ENCODE peak calls at places on chromosomes 6 and 20, in six cellular contexts. S, J, I, M, Y and R are unnamed samples.

GRCh38 chr20:9051508-9051907 is 17.4 kb upstream of the PLCB4 start:
- DNase-seq in J (no peak), Y (no peak), S (no peak), M (peak; percentile 43), I (no peak), R (no peak)

GRCh38 chr20:53934421-53935352 is 135.7 kb downstream of the BCAS1 start:
- DNase-seq in I (no peak), J (no peak), M (no peak), Y (no peak), S (no peak), R (no peak)

GRCh38 chr6:70667711-70668498 is at the start of gene SMAP1:
- DNase-seq in M (peak; percentile 78), Y (peak; percentile 83), J (peak; percentile 96), S (peak; percentile 97), I (peak; percentile 97), R (peak; percentile 94)

GRCh38 chr6:169963581-169964297 is 212.3 kb downstream of the ERMARD start:
- DNase-seq in S (no peak), M (no peak), I (peak; percentile 16), J (peak; percentile 51), Y (no peak), R (peak; percentile 27)

GRCh38 chr6:134706153-134706552 is 243.7 kb downstream of the ALDH8A1 start:
- DNase-seq in J (no peak), I (no peak), M (no peak), S (no peak), Y (peak; percentile 25), R (no peak)

GRCh38 chr6:36984581-36985383 is 1.2 kb downstream of the MTCH1 start:
- DNase-seq in S (peak; percentile 48), J (peak; percentile 86), I (no peak), M (no peak), Y (peak; percentile 43), R (no peak)

GRCh38 chr6:150143521-150144293 is 863 bp downstream of the PPP1R14C start:
- DNase-seq in Y (no peak), J (no peak), S (peak; percentile 38), M (no peak), I (no peak), R (no peak)

GRCh38 chr6:150142304-150142656 is 564 bp upstream of the PPP1R14C start:
- DNase-seq in I (no peak), S (peak; percentile 47), M (no peak), Y (no peak), J (no peak), R (no peak)

GRCh38 chr20:64032706-64033624 is 3.0 kb upstream of the C20orf204 start:
- DNase-seq in Y (no peak), I (no peak), S (no peak), J (no peak), M (no peak), R (no peak)

GRCh38 chr6:2753743-2754142 is 3.0 kb upstream of the MYLK4 start:
- DNase-seq in I (no peak), S (no peak), Y (no peak), M (no peak), J (no peak), R (no peak)

GRCh38 chr6:2751871-2752270 is 1.1 kb upstream of the MYLK4 start:
- DNase-seq in I (no peak), M (no peak), S (no peak), Y (no peak), J (no peak), R (no peak)

GRCh38 chr6:2754396-2754795 is 3.7 kb upstream of the MYLK4 start:
- DNase-seq in S (no peak), M (no peak), Y (no peak), I (no peak), J (no peak), R (no peak)

GRCh38 chr6:2752477-2753115 is 1.9 kb upstream of the MYLK4 start:
- DNase-seq in I (no peak), J (no peak), M (no peak), Y (no peak), S (no peak), R (no peak)

DNA sequence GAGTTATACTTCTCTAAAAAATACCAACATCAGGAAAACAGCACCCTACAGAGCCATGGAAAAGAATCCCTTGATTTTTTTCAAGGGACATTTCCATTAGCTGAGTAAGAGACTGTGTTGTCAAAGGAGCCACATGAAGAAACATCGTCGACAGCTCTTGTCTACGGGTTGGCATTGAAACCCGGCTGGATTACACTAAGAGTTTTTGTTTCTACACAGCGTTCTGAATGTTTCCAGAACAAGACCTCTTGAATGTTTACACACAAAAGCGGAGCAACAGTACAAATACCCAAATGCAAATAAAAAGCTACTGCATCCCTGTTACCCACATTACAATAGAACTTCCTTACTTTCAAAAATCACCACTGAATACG is 2.4 kb upstream of the MYLK4 start:
- DNase-seq in Y (no peak), S (no peak), I (no peak), M (no peak), J (no peak), R (no peak)
- H3K4me1 ChIP-seq in Y (no peaks in the 10 kb centered on the region), S (no peaks in the 10 kb centered on the region), I (no peaks in the 10 kb centered on the region), M (peaks cover 45% of the 10 kb centered on the region), J (no peaks in the 10 kb centered on the region), R (no peaks in the 10 kb centered on the region)

DNA sequence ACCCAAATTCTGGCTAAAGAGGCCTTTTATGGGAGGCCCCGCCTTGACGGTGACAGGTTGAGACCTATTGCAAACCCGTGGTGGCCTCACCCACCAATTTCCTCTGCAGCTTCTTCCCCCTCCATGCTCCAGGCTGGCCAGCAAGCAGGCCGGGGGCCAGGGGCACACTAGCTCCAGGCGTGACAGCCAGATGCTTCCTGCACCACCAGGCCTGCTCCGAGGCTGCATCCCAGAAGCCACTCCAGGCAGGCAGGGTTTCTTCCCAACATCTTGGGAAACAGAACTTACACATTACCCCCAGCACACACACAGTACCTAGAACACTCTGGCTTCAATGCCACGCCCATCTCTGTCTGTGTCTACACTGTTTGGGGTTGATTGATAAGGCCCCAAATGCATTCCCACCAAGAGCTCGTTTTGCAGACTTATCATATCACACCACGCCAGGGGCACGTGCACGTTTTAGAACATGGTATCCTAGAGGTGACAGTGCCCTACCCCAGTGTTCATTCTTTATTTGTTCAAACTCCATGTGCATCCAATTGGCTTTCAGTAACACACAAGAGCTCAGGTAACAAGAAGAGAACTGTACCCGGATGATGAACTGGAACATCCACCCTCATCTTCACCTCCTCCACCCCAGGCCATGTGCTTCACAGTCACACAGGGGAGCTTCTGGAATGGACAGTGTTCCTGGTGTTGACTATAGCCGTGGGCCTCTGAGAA is 221.4 kb upstream of the RREB1 start:
- DNase-seq in I (no peak), S (peak; percentile 25), Y (no peak), J (peak; percentile 67), M (no peak), R (no peak)
- TF ChIP-seq POLR2AphosphoS5 in I (no peak), S (no peak), Y (no peak), J (no peak), M (no peak), R (no peak)

GRCh38 chr6:13411484-13411883 is 75.9 kb downstream of the GFOD1 start:
- DNase-seq in M (no peak), S (no peak), J (no peak), I (no peak), Y (no peak), R (no peak)

GRCh38 chr6:13413906-13414555 is 73.4 kb downstream of the GFOD1 start:
- DNase-seq in I (no peak), M (no peak), Y (no peak), J (no peak), S (no peak), R (peak; percentile 57)

GRCh38 chr6:13413466-13413862 is 73.9 kb downstream of the GFOD1 start:
- DNase-seq in S (no peak), M (peak; percentile 92), I (no peak), J (no peak), Y (no peak), R (no peak)

GRCh38 chr6:13412211-13412610 is 75.2 kb downstream of the GFOD1 start:
- DNase-seq in I (no peak), S (no peak), J (no peak), Y (no peak), M (no peak), R (no peak)

GRCh38 chr6:13412639-13413465 is 74.5 kb downstream of the GFOD1 start:
- DNase-seq in S (no peak), Y (no peak), M (peak; percentile 80), I (no peak), J (no peak), R (no peak)
- TF ChIP-seq EP300 in S (no peak), Y (no peak), M (no peak), I (no peak), J (no peak), R (no peak)

DNA sequence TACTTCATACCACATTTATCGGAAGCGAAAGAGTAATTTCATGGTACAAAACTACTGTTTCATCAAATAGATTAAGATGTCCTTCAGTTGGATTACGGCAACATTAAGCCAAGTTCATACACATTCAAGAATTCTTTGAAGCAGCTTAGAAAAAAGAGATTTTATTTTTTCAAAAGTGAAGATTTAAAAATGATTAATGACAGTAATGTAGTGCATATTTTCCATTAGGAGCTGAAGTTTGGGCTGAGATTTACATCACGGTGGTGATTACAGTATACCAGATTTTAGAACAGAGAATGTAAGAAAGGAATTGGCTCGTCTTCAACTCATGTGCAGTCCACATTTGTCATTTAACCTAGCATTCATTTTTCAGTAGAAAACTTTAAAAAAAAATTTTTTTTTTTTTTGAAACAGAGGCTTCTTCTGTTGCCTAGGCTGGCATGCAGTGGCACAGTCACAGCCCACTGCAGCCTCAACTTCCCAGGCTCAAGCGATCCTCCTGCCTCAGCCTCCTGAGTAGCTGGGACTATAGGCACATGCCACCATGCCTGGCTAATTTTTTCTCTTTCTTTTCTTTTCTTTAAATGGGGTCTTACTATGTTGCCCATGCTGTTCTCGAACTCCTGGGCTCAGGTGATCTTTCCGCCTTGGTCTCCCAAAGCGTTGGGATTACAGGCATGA is 1.9 kb downstream of the SYNJ2 start:
- DNase-seq in S (no peak), M (no peak), J (peak; percentile 39), Y (no peak), I (no peak), R (no peak)
- H3K4me1 ChIP-seq in S (peaks cover 42% of the 10 kb centered on the region), M (peaks cover 82% of the 10 kb centered on the region), J (no peaks in the 10 kb centered on the region), Y (peaks cover 24% of the 10 kb centered on the region), I (peaks cover 33% of the 10 kb centered on the region), R (peaks cover 33% of the 10 kb centered on the region)

DNA sequence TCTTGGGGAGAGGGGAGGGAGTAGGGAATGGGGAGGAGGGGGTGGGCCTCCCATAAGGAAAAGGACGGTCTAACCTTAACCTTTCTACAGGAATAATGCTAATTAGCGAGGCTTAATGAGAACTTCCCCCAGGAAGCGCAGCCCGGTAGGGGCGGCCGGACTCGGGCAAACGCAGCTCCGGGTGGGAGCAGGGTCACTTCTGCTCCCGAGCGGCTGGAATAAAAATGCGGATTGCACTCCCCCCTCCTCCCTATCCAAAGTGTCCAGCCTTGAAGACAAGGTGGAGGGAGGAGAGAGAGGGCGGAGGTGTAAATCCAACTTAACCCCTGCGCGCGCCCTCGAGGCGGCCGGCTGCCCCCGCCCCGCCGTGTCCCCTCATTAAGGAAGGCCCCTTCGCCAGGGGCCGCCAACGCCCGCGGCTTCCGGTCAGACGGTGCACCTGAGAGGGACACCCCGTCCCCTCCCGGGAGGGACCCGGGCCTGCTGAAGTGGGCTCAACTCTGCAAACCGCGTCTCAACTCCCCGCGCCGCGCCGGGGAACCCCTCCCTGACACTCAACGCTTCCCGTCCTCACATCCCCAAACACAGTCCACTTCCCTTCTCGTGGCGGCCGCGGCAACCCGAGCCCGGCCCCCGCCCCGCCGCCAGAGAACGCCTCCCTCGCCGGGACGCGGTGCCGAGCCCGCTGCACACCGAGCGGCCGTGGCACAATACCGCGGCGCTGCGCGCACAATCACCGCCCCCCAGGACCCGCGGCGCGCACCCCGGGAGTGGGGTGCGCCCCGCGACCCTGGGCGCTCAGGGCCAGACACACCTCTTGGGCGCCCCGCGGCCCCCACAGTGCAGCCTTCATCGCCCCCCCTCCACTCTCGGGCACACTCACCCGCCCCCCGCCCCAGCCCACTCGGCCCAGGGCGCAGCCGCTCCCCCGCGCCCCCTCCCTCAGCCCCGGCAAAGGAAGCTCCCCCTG is 102.6 kb downstream of the NOL4L start:
- DNase-seq in S (peak; percentile 57), M (no peak), J (peak; percentile 76), Y (no peak), I (peak; percentile 55), R (no peak)
- TF ChIP-seq POLR2AphosphoS5 in S (peak; percentile 31), M (no peak), J (no peak), Y (no peak), I (no peak), R (no peak)